ENCODE peak calls at places on chromosome 1, in five cellular contexts. One of them, this sample, is unnamed.

GRCh38 chr1:13790290-13791035 is 90.5 kb downstream of the PRDM2 start:
- DNase-seq in H4: no peak
- DNase-seq in AG04450: no peak
- DNase-seq in NCI-H2081: no peak
- DNase-seq in mesenteric fat pad: no peak
- DNase-seq in this sample: no peak

GRCh38 chr1:147719029-147719703 is 41.2 kb downstream of the GJA5 start:
- DNase-seq in H4: no peak
- DNase-seq in NCI-H2081: no peak
- DNase-seq in mesenteric fat pad: no peak
- DNase-seq in AG04450: no peak
- DNase-seq in this sample: no peak

GRCh38 chr1:42195841-42196240 is 31.3 kb upstream of the GUCA2A start:
- DNase-seq in NCI-H2081: no peak
- DNase-seq in AG04450: no peak
- DNase-seq in mesenteric fat pad: no peak
- DNase-seq in H4: no peak
- DNase-seq in this sample: no peak

GRCh38 chr1:156664046-156664948 is 12.9 kb downstream of the NES start:
- DNase-seq in mesenteric fat pad: no peak
- DNase-seq in H4: peak
- DNase-seq in AG04450: no peak
- DNase-seq in NCI-H2081: no peak
- DNase-seq in this sample: no peak

GRCh38 chr1:110538921-110539320 is 19.9 kb upstream of the KCNA10 start:
- DNase-seq in mesenteric fat pad: no peak
- DNase-seq in AG04450: no peak
- DNase-seq in NCI-H2081: no peak
- DNase-seq in H4: no peak
- DNase-seq in this sample: no peak

GRCh38 chr1:6101826-6102225 is 56.1 kb downstream of the KCNAB2 start:
- DNase-seq in NCI-H2081: no peak
- DNase-seq in mesenteric fat pad: no peak
- DNase-seq in H4: no peak
- DNase-seq in AG04450: no peak
- DNase-seq in this sample: no peak

GRCh38 chr1:207494171-207494570 is 1.8 kb upstream of the CR1 start:
- DNase-seq in AG04450: no peak
- DNase-seq in H4: no peak
- DNase-seq in mesenteric fat pad: no peak
- DNase-seq in NCI-H2081: no peak
- DNase-seq in this sample: no peak

GRCh38 chr1:36743286-36744005 is 260.7 kb upstream of the CSF3R start:
- DNase-seq in NCI-H2081: no peak
- DNase-seq in AG04450: no peak
- DNase-seq in H4: no peak
- DNase-seq in mesenteric fat pad: peak
- DNase-seq in this sample: no peak